ENCODE peak calls at places on chromosomes 1 and 21, in seven cellular contexts. One of them, this sample, is unnamed.

GRCh38 chr1:33098371-33098770 is 17.4 kb downstream of the AZIN2 start:
- DNase-seq in K562: no peak
- DNase-seq in A549: no peak
- DNase-seq in GM12878: no peak
- DNase-seq in HepG2: no peak
- DNase-seq in HCT116: no peak
- DNase-seq in H1: no peak
- DNase-seq in this sample: peak; percentile 44

GRCh38 chr21:37208056-37208705 is 59.0 kb downstream of the VPS26C start:
- DNase-seq in K562: peak; percentile 36
- DNase-seq in A549: no peak
- DNase-seq in GM12878: peak; percentile 68
- DNase-seq in HepG2: peak; percentile 13
- DNase-seq in HCT116: no peak
- DNase-seq in H1: no peak
- DNase-seq in this sample: no peak

GRCh38 chr21:45410151-45410864 is 5.3 kb downstream of the COL18A1 start:
- DNase-seq in K562: no peak
- DNase-seq in A549: no peak
- DNase-seq in GM12878: no peak
- DNase-seq in HepG2: peak; percentile 92
- DNase-seq in HCT116: no peak
- DNase-seq in H1: no peak
- DNase-seq in this sample: no peak

GRCh38 chr1:22749919-22750670 is 39.5 kb downstream of the EPHB2 start:
- DNase-seq in K562: no peak
- DNase-seq in A549: peak; percentile 88
- DNase-seq in GM12878: peak; percentile 21
- DNase-seq in HepG2: no peak
- DNase-seq in HCT116: peak; percentile 54
- DNase-seq in H1: no peak
- DNase-seq in this sample: peak; percentile 98

GRCh38 chr1:240575976-240576666 is 35.8 kb downstream of the GREM2 start:
- DNase-seq in K562: no peak
- DNase-seq in A549: peak; percentile 27
- DNase-seq in GM12878: peak; percentile 13
- DNase-seq in HepG2: no peak
- DNase-seq in HCT116: no peak
- DNase-seq in H1: no peak
- DNase-seq in this sample: peak; percentile 60

GRCh38 chr21:29443398-29444010 is 144.8 kb downstream of the BACH1 start:
- DNase-seq in K562: no peak
- DNase-seq in A549: no peak
- DNase-seq in GM12878: no peak
- DNase-seq in HepG2: no peak
- DNase-seq in HCT116: no peak
- DNase-seq in H1: no peak
- DNase-seq in this sample: no peak

GRCh38 chr1:180680558-180681144 is 48.8 kb downstream of the XPR1 start:
- DNase-seq in K562: no peak
- DNase-seq in A549: peak; percentile 19
- DNase-seq in GM12878: no peak
- DNase-seq in HepG2: no peak
- DNase-seq in HCT116: no peak
- DNase-seq in H1: no peak
- DNase-seq in this sample: peak; percentile 82

GRCh38 chr1:10388387-10388715 is 10.5 kb upstream of the PGD start:
- DNase-seq in K562: no peak
- DNase-seq in A549: peak; percentile 89
- DNase-seq in GM12878: no peak
- DNase-seq in HepG2: peak; percentile 79
- DNase-seq in HCT116: no peak
- DNase-seq in H1: no peak
- DNase-seq in this sample: no peak

GRCh38 chr1:201020040-201020591 is 3.4 kb downstream of the KIF21B start:
- DNase-seq in K562: no peak
- DNase-seq in A549: no peak
- DNase-seq in GM12878: no peak
- DNase-seq in HepG2: peak; percentile 33
- DNase-seq in HCT116: no peak
- DNase-seq in H1: no peak
- DNase-seq in this sample: no peak

GRCh38 chr1:10941891-10942541 is 70.4 kb upstream of the TARDBP start:
- DNase-seq in K562: peak; percentile 92
- DNase-seq in A549: no peak
- DNase-seq in GM12878: no peak
- DNase-seq in HepG2: no peak
- DNase-seq in HCT116: no peak
- DNase-seq in H1: no peak
- DNase-seq in this sample: no peak

GRCh38 chr1:96843196-96843595 is 121.6 kb downstream of the PTBP2 start:
- DNase-seq in K562: no peak
- DNase-seq in A549: no peak
- DNase-seq in GM12878: no peak
- DNase-seq in HepG2: no peak
- DNase-seq in HCT116: no peak
- DNase-seq in H1: no peak
- DNase-seq in this sample: peak; percentile 57

GRCh38 chr1:7929637-7930036 is 11.0 kb downstream of the TNFRSF9 start:
- DNase-seq in K562: no peak
- DNase-seq in A549: no peak
- DNase-seq in GM12878: no peak
- DNase-seq in HepG2: no peak
- DNase-seq in HCT116: no peak
- DNase-seq in H1: no peak
- DNase-seq in this sample: no peak

GRCh38 chr1:242826706-242827336 is 302.3 kb upstream of the PLD5 start:
- DNase-seq in K562: no peak
- DNase-seq in A549: no peak
- DNase-seq in GM12878: no peak
- DNase-seq in HepG2: no peak
- DNase-seq in HCT116: no peak
- DNase-seq in H1: no peak
- DNase-seq in this sample: no peak

GRCh38 chr1:183370399-183371058 is 47.7 kb downstream of the NMNAT2 start:
- DNase-seq in K562: no peak
- DNase-seq in A549: no peak
- DNase-seq in GM12878: no peak
- DNase-seq in HepG2: no peak
- DNase-seq in HCT116: no peak
- DNase-seq in H1: no peak
- DNase-seq in this sample: no peak

GRCh38 chr1:12140676-12141532 is 25.9 kb upstream of the TNFRSF1B start:
- DNase-seq in K562: no peak
- DNase-seq in A549: no peak
- DNase-seq in GM12878: no peak
- DNase-seq in HepG2: no peak
- DNase-seq in HCT116: no peak
- DNase-seq in H1: no peak
- DNase-seq in this sample: no peak

GRCh38 chr21:33171584-33172169 is 58.1 kb upstream of the IFNAR2 start:
- DNase-seq in K562: no peak
- DNase-seq in A549: no peak
- DNase-seq in GM12878: no peak
- DNase-seq in HepG2: no peak
- DNase-seq in HCT116: no peak
- DNase-seq in H1: no peak
- DNase-seq in this sample: no peak

GRCh38 chr1:162166934-162167615 is 97.6 kb downstream of the NOS1AP start:
- DNase-seq in K562: no peak
- DNase-seq in A549: no peak
- DNase-seq in GM12878: no peak
- DNase-seq in HepG2: no peak
- DNase-seq in HCT116: no peak
- DNase-seq in H1: no peak
- DNase-seq in this sample: no peak

GRCh38 chr1:167221804-167222610 is 1.3 kb downstream of the POU2F1 start:
- DNase-seq in K562: peak; percentile 60
- DNase-seq in A549: peak; percentile 67
- DNase-seq in GM12878: peak; percentile 76
- DNase-seq in HepG2: peak; percentile 78
- DNase-seq in HCT116: peak; percentile 54
- DNase-seq in H1: no peak
- DNase-seq in this sample: peak; percentile 77

GRCh38 chr1:2801535-2802291 is at the start of gene TTC34:
- DNase-seq in K562: peak; percentile 90
- DNase-seq in A549: peak; percentile 47
- DNase-seq in GM12878: no peak
- DNase-seq in HepG2: peak; percentile 16
- DNase-seq in HCT116: peak; percentile 36
- DNase-seq in H1: no peak
- DNase-seq in this sample: no peak

GRCh38 chr21:31566061-31566460 is 93.4 kb upstream of the SOD1 start:
- DNase-seq in K562: no peak
- DNase-seq in A549: no peak
- DNase-seq in GM12878: no peak
- DNase-seq in HepG2: no peak
- DNase-seq in HCT116: no peak
- DNase-seq in H1: no peak
- DNase-seq in this sample: no peak

GRCh38 chr1:16181887-16182719 is 26.2 kb upstream of the EPHA2 start:
- DNase-seq in K562: no peak
- DNase-seq in A549: peak; percentile 93
- DNase-seq in GM12878: no peak
- DNase-seq in HepG2: peak; percentile 87
- DNase-seq in HCT116: peak; percentile 77
- DNase-seq in H1: peak; percentile 58
- DNase-seq in this sample: peak; percentile 89

GRCh38 chr1:115545791-115546733 is 95.7 kb upstream of the VANGL1 start:
- DNase-seq in K562: peak; percentile 28
- DNase-seq in A549: peak; percentile 79
- DNase-seq in GM12878: no peak
- DNase-seq in HepG2: peak; percentile 60
- DNase-seq in HCT116: peak; percentile 76
- DNase-seq in H1: peak; percentile 56
- DNase-seq in this sample: peak; percentile 95

DNA sequence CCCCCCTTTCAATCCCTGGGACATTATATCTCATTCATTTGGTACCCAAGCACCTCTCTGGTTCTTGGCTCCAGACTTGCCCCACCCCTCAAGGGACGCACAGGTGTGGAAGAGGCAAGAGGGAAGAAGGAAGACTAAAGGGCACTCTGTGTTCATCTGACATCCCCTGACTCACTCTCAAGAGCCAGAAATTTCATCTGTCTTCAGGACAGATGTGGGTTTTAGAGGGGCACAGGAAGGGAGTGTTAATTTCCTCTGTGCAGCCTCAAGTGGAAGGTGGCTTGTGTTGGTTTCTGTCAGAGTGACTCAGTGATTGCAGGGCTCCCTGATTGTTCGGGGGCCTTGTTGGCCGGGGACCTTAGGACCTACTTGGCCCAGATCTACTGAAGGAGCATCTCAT is 2.4 kb downstream of the C2CD4D start:
- DNase-seq in K562: no peak
- DNase-seq in A549: no peak
- DNase-seq in GM12878: no peak
- DNase-seq in HepG2: no peak
- DNase-seq in HCT116: no peak
- DNase-seq in H1: no peak
- DNase-seq in this sample: no peak
- TF ChIP-seq CEBPB in K562: no peak
- TF ChIP-seq CEBPB in A549: no peak
- TF ChIP-seq CEBPB in GM12878: no peak
- TF ChIP-seq CEBPB in HepG2: no peak
- TF ChIP-seq CEBPB in HCT116: no peak
- TF ChIP-seq CEBPB in H1: no peak
- TF ChIP-seq CEBPB in this sample: no peak

GRCh38 chr1:228208831-228209524 is 1.1 kb downstream of the OBSCN start:
- DNase-seq in K562: no peak
- DNase-seq in A549: no peak
- DNase-seq in GM12878: no peak
- DNase-seq in HepG2: no peak
- DNase-seq in HCT116: no peak
- DNase-seq in H1: no peak
- DNase-seq in this sample: no peak
- TF ChIP-seq CEBPB in K562: no peak
- TF ChIP-seq CEBPB in A549: no peak
- TF ChIP-seq CEBPB in GM12878: no peak
- TF ChIP-seq CEBPB in HepG2: no peak
- TF ChIP-seq CEBPB in HCT116: no peak
- TF ChIP-seq CEBPB in H1: no peak
- TF ChIP-seq CEBPB in this sample: no peak

DNA sequence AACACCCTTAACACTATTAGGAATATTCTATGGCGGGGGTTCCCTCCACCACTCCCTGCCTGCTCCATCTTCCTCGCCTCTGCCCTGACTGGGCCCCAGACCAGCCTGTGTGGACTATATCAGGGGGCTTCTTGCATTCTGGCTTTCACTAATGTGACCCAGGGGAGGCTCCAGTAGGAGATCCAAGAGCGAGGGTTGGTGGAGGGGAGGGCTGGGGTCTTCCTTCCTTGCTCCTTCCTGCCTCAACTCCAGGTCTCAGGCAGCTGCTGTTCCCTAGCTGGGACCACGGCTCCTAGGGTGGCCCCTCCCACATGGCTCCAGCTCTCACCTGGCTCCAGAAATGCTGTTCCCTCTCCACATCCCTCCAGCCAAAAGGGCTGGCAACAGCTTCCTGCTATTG is 257.4 kb downstream of the MATN1 start:
- DNase-seq in K562: no peak
- DNase-seq in A549: no peak
- DNase-seq in GM12878: no peak
- DNase-seq in HepG2: no peak
- DNase-seq in HCT116: no peak
- DNase-seq in H1: no peak
- DNase-seq in this sample: no peak
- TF ChIP-seq CEBPB in K562: no peak
- TF ChIP-seq CEBPB in A549: no peak
- TF ChIP-seq CEBPB in GM12878: no peak
- TF ChIP-seq CEBPB in HepG2: no peak
- TF ChIP-seq CEBPB in HCT116: no peak
- TF ChIP-seq CEBPB in H1: no peak
- TF ChIP-seq CEBPB in this sample: no peak

DNA sequence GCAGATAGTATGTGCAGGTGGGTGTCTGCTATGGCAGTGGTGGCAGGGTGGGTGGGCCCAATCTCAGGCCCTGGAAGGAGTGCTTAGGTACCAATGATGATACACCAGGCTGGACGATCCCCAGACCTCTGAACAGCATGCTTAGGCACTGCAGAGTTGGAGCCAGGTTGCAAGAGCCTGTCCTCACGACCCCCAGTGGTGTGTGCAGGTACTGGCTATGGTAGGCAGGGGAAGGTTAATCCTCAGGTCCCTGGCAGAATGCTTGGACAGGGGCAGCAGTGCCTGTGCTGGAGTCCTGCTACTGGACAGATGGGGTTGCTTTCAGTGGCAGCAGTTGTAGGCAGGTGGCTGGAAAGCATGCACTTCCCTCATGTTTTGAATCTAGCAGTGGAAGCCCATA is 100.5 kb upstream of the NEK7 start:
- DNase-seq in K562: no peak
- DNase-seq in A549: peak; percentile 13
- DNase-seq in GM12878: no peak
- DNase-seq in HepG2: peak; percentile 5
- DNase-seq in HCT116: no peak
- DNase-seq in H1: peak; percentile 5
- DNase-seq in this sample: no peak
- TF ChIP-seq CEBPB in K562: no peak
- TF ChIP-seq CEBPB in A549: no peak
- TF ChIP-seq CEBPB in GM12878: no peak
- TF ChIP-seq CEBPB in HepG2: no peak
- TF ChIP-seq CEBPB in HCT116: no peak
- TF ChIP-seq CEBPB in H1: no peak
- TF ChIP-seq CEBPB in this sample: no peak

This sample was measured in IMR-90.